ENCODE peak calls at places on chromosome 6, in eight cellular contexts. N is fibroblast of the conjunctiva; U is endothelial cell; I is left cardiac atrium; P is GM04504; K is pulmonary artery endothelial cell; M is activated CD4-positive, alpha-beta T cell treated with anti-CD3 and anti-CD28 coated beads, Interleukin-2, amount 50 U/mL, for 1 hour; W is neural crest cell. J is an unnamed sample.

GRCh38 chr6:23349521-23350147 is 776.4 kb upstream of the NRSN1 start:
- DNase-seq in N (peak; percentile 70), U (no peak), I (no peak), P (peak; percentile 62), K (peak; percentile 10), M (no peak), W (no peak), J (peak; percentile 20)

GRCh38 chr6:144993870-144994269 is 708.7 kb downstream of the UTRN start:
- DNase-seq in N (no peak), U (no peak), I (no peak), P (no peak), K (peak; percentile 56), M (no peak), W (no peak), J (no peak)

GRCh38 chr6:72132851-72133250 is 246.5 kb downstream of the RIMS1 start:
- DNase-seq in N (no peak), U (no peak), I (no peak), P (no peak), K (no peak), M (no peak), W (no peak), J (no peak)

GRCh38 chr6:157967486-157967885 is 14.2 kb upstream of the SYNJ2 start:
- DNase-seq in N (no peak), U (no peak), I (no peak), P (no peak), K (no peak), M (no peak), W (no peak), J (no peak)

GRCh38 chr6:57021086-57021720 is 25.3 kb upstream of the KIAA1586 start:
- DNase-seq in N (peak; percentile 38), U (no peak), I (no peak), P (peak; percentile 19), K (no peak), M (no peak), W (no peak), J (peak; percentile 36)

GRCh38 chr6:137968901-137969300 is 101.8 kb downstream of the TNFAIP3 start:
- DNase-seq in N (no peak), U (no peak), I (no peak), P (no peak), K (no peak), M (no peak), W (no peak), J (no peak)

GRCh38 chr6:131250121-131250520 is 114.9 kb downstream of the AKAP7 start:
- DNase-seq in N (peak; percentile 20), U (peak; percentile 21), I (peak; percentile 52), P (peak; percentile 20), K (no peak), M (no peak), W (peak; percentile 16), J (no peak)

GRCh38 chr6:16725145-16725864 is 36.0 kb downstream of the ATXN1 start:
- DNase-seq in N (peak; percentile 64), U (no peak), I (no peak), P (peak; percentile 72), K (peak; percentile 63), M (no peak), W (no peak), J (no peak)

GRCh38 chr6:30143780-30144179 is 7.8 kb downstream of the TRIM40 start:
- DNase-seq in N (no peak), U (no peak), I (no peak), P (no peak), K (no peak), M (no peak), W (no peak), J (no peak)

GRCh38 chr6:145838305-145838704 is 23.7 kb upstream of the FBXO30 start:
- DNase-seq in N (no peak), U (no peak), I (no peak), P (no peak), K (no peak), M (no peak), W (no peak), J (no peak)

GRCh38 chr6:15462717-15463525 is 199.9 kb downstream of the DTNBP1 start:
- DNase-seq in N (peak; percentile 36), U (no peak), I (no peak), P (peak; percentile 42), K (no peak), M (no peak), W (no peak), J (no peak)

GRCh38 chr6:106048331-106048730 is 37.8 kb upstream of the PRDM1 start:
- DNase-seq in N (no peak), U (no peak), I (no peak), P (no peak), K (no peak), M (no peak), W (no peak), J (no peak)

J was measured in RCC 7860.